ENCODE peak calls at places on chromosomes 6 and 20, in seven cellular contexts. One of them, this sample, is unnamed.

GRCh38 chr6:75130784-75131183 is 75.1 kb downstream of the COL12A1 start:
- DNase-seq in DMS 273 treated with DMSO at 0.1 percent for 48 hours: no peak
- DNase-seq in stimulated activated naive CD8-positive, alpha-beta T cell treated with anti-CD3 and anti-CD28 coated beads, Interleukin-15, Interleukin-2, amounts not matched to agents 100 U/mL and 50 U/mL, for 24 hours: no peak
- DNase-seq in T-cell: no peak
- DNase-seq in RKO: no peak
- DNase-seq in naive thymus-derived CD8-positive, alpha-beta T cell: no peak
- DNase-seq in activated CD4-positive, alpha-beta T cell treated with anti-CD3 and anti-CD28 coated beads for 24 hours: no peak
- DNase-seq in this sample: no peak

GRCh38 chr6:138094260-138094659 is 13.0 kb downstream of the PERP start:
- DNase-seq in DMS 273 treated with DMSO at 0.1 percent for 48 hours: no peak
- DNase-seq in stimulated activated naive CD8-positive, alpha-beta T cell treated with anti-CD3 and anti-CD28 coated beads, Interleukin-15, Interleukin-2, amounts not matched to agents 100 U/mL and 50 U/mL, for 24 hours: no peak
- DNase-seq in T-cell: no peak
- DNase-seq in RKO: no peak
- DNase-seq in naive thymus-derived CD8-positive, alpha-beta T cell: no peak
- DNase-seq in activated CD4-positive, alpha-beta T cell treated with anti-CD3 and anti-CD28 coated beads for 24 hours: no peak
- DNase-seq in this sample: no peak

GRCh38 chr20:48599106-48599747 is 228.6 kb downstream of the PREX1 start:
- DNase-seq in DMS 273 treated with DMSO at 0.1 percent for 48 hours: no peak
- DNase-seq in stimulated activated naive CD8-positive, alpha-beta T cell treated with anti-CD3 and anti-CD28 coated beads, Interleukin-15, Interleukin-2, amounts not matched to agents 100 U/mL and 50 U/mL, for 24 hours: no peak
- DNase-seq in T-cell: no peak
- DNase-seq in RKO: no peak
- DNase-seq in naive thymus-derived CD8-positive, alpha-beta T cell: no peak
- DNase-seq in activated CD4-positive, alpha-beta T cell treated with anti-CD3 and anti-CD28 coated beads for 24 hours: no peak
- DNase-seq in this sample: no peak

GRCh38 chr20:5191829-5192569 is 65.2 kb downstream of the CDS2 start:
- DNase-seq in DMS 273 treated with DMSO at 0.1 percent for 48 hours: peak
- DNase-seq in stimulated activated naive CD8-positive, alpha-beta T cell treated with anti-CD3 and anti-CD28 coated beads, Interleukin-15, Interleukin-2, amounts not matched to agents 100 U/mL and 50 U/mL, for 24 hours: no peak
- DNase-seq in T-cell: peak
- DNase-seq in RKO: peak
- DNase-seq in naive thymus-derived CD8-positive, alpha-beta T cell: peak
- DNase-seq in activated CD4-positive, alpha-beta T cell treated with anti-CD3 and anti-CD28 coated beads for 24 hours: peak
- DNase-seq in this sample: no peak

GRCh38 chr6:126983779-126984178 is 134.7 kb upstream of the RSPO3 start:
- DNase-seq in DMS 273 treated with DMSO at 0.1 percent for 48 hours: no peak
- DNase-seq in stimulated activated naive CD8-positive, alpha-beta T cell treated with anti-CD3 and anti-CD28 coated beads, Interleukin-15, Interleukin-2, amounts not matched to agents 100 U/mL and 50 U/mL, for 24 hours: no peak
- DNase-seq in T-cell: no peak
- DNase-seq in RKO: no peak
- DNase-seq in naive thymus-derived CD8-positive, alpha-beta T cell: no peak
- DNase-seq in activated CD4-positive, alpha-beta T cell treated with anti-CD3 and anti-CD28 coated beads for 24 hours: no peak
- DNase-seq in this sample: no peak

GRCh38 chr6:99178168-99178567 is 171.3 kb downstream of the FAXC start:
- DNase-seq in DMS 273 treated with DMSO at 0.1 percent for 48 hours: no peak
- DNase-seq in stimulated activated naive CD8-positive, alpha-beta T cell treated with anti-CD3 and anti-CD28 coated beads, Interleukin-15, Interleukin-2, amounts not matched to agents 100 U/mL and 50 U/mL, for 24 hours: no peak
- DNase-seq in T-cell: no peak
- DNase-seq in RKO: peak
- DNase-seq in naive thymus-derived CD8-positive, alpha-beta T cell: no peak
- DNase-seq in activated CD4-positive, alpha-beta T cell treated with anti-CD3 and anti-CD28 coated beads for 24 hours: no peak
- DNase-seq in this sample: no peak

GRCh38 chr6:164331026-164331425 is 916.5 kb downstream of the QKI start:
- DNase-seq in DMS 273 treated with DMSO at 0.1 percent for 48 hours: no peak
- DNase-seq in stimulated activated naive CD8-positive, alpha-beta T cell treated with anti-CD3 and anti-CD28 coated beads, Interleukin-15, Interleukin-2, amounts not matched to agents 100 U/mL and 50 U/mL, for 24 hours: no peak
- DNase-seq in T-cell: no peak
- DNase-seq in RKO: no peak
- DNase-seq in naive thymus-derived CD8-positive, alpha-beta T cell: no peak
- DNase-seq in activated CD4-positive, alpha-beta T cell treated with anti-CD3 and anti-CD28 coated beads for 24 hours: no peak
- DNase-seq in this sample: no peak

GRCh38 chr20:61931476-61932198 is 134.0 kb downstream of the TAF4 start:
- DNase-seq in DMS 273 treated with DMSO at 0.1 percent for 48 hours: no peak
- DNase-seq in stimulated activated naive CD8-positive, alpha-beta T cell treated with anti-CD3 and anti-CD28 coated beads, Interleukin-15, Interleukin-2, amounts not matched to agents 100 U/mL and 50 U/mL, for 24 hours: no peak
- DNase-seq in T-cell: no peak
- DNase-seq in RKO: no peak
- DNase-seq in naive thymus-derived CD8-positive, alpha-beta T cell: no peak
- DNase-seq in activated CD4-positive, alpha-beta T cell treated with anti-CD3 and anti-CD28 coated beads for 24 hours: no peak
- DNase-seq in this sample: no peak

GRCh38 chr20:20649945-20650344 is 62.5 kb downstream of the RALGAPA2 start:
- DNase-seq in DMS 273 treated with DMSO at 0.1 percent for 48 hours: no peak
- DNase-seq in stimulated activated naive CD8-positive, alpha-beta T cell treated with anti-CD3 and anti-CD28 coated beads, Interleukin-15, Interleukin-2, amounts not matched to agents 100 U/mL and 50 U/mL, for 24 hours: no peak
- DNase-seq in T-cell: no peak
- DNase-seq in RKO: no peak
- DNase-seq in naive thymus-derived CD8-positive, alpha-beta T cell: no peak
- DNase-seq in activated CD4-positive, alpha-beta T cell treated with anti-CD3 and anti-CD28 coated beads for 24 hours: no peak
- DNase-seq in this sample: no peak

GRCh38 chr6:82494367-82494766 is 130.8 kb downstream of the TPBG start:
- DNase-seq in DMS 273 treated with DMSO at 0.1 percent for 48 hours: no peak
- DNase-seq in stimulated activated naive CD8-positive, alpha-beta T cell treated with anti-CD3 and anti-CD28 coated beads, Interleukin-15, Interleukin-2, amounts not matched to agents 100 U/mL and 50 U/mL, for 24 hours: no peak
- DNase-seq in T-cell: no peak
- DNase-seq in RKO: no peak
- DNase-seq in naive thymus-derived CD8-positive, alpha-beta T cell: no peak
- DNase-seq in activated CD4-positive, alpha-beta T cell treated with anti-CD3 and anti-CD28 coated beads for 24 hours: no peak
- DNase-seq in this sample: no peak

GRCh38 chr6:33658982-33659689 is 38.0 kb downstream of the ITPR3 start:
- DNase-seq in DMS 273 treated with DMSO at 0.1 percent for 48 hours: no peak
- DNase-seq in stimulated activated naive CD8-positive, alpha-beta T cell treated with anti-CD3 and anti-CD28 coated beads, Interleukin-15, Interleukin-2, amounts not matched to agents 100 U/mL and 50 U/mL, for 24 hours: no peak
- DNase-seq in T-cell: no peak
- DNase-seq in RKO: no peak
- DNase-seq in naive thymus-derived CD8-positive, alpha-beta T cell: no peak
- DNase-seq in activated CD4-positive, alpha-beta T cell treated with anti-CD3 and anti-CD28 coated beads for 24 hours: no peak
- DNase-seq in this sample: no peak

GRCh38 chr6:3037578-3038365 is 30.5 kb upstream of the RIPK1 start:
- DNase-seq in DMS 273 treated with DMSO at 0.1 percent for 48 hours: peak
- DNase-seq in stimulated activated naive CD8-positive, alpha-beta T cell treated with anti-CD3 and anti-CD28 coated beads, Interleukin-15, Interleukin-2, amounts not matched to agents 100 U/mL and 50 U/mL, for 24 hours: no peak
- DNase-seq in T-cell: no peak
- DNase-seq in RKO: no peak
- DNase-seq in naive thymus-derived CD8-positive, alpha-beta T cell: no peak
- DNase-seq in activated CD4-positive, alpha-beta T cell treated with anti-CD3 and anti-CD28 coated beads for 24 hours: no peak
- DNase-seq in this sample: no peak

GRCh38 chr6:125004198-125004597 is 42.0 kb downstream of the RNF217 start:
- DNase-seq in DMS 273 treated with DMSO at 0.1 percent for 48 hours: no peak
- DNase-seq in stimulated activated naive CD8-positive, alpha-beta T cell treated with anti-CD3 and anti-CD28 coated beads, Interleukin-15, Interleukin-2, amounts not matched to agents 100 U/mL and 50 U/mL, for 24 hours: no peak
- DNase-seq in T-cell: no peak
- DNase-seq in RKO: no peak
- DNase-seq in naive thymus-derived CD8-positive, alpha-beta T cell: no peak
- DNase-seq in activated CD4-positive, alpha-beta T cell treated with anti-CD3 and anti-CD28 coated beads for 24 hours: no peak
- DNase-seq in this sample: no peak

GRCh38 chr6:107563694-107564093 is 73.8 kb downstream of the SOBP start:
- DNase-seq in DMS 273 treated with DMSO at 0.1 percent for 48 hours: no peak
- DNase-seq in stimulated activated naive CD8-positive, alpha-beta T cell treated with anti-CD3 and anti-CD28 coated beads, Interleukin-15, Interleukin-2, amounts not matched to agents 100 U/mL and 50 U/mL, for 24 hours: no peak
- DNase-seq in T-cell: no peak
- DNase-seq in RKO: no peak
- DNase-seq in naive thymus-derived CD8-positive, alpha-beta T cell: no peak
- DNase-seq in activated CD4-positive, alpha-beta T cell treated with anti-CD3 and anti-CD28 coated beads for 24 hours: no peak
- DNase-seq in this sample: no peak

GRCh38 chr6:4607026-4607704 is 169.0 kb upstream of the CDYL start:
- DNase-seq in DMS 273 treated with DMSO at 0.1 percent for 48 hours: peak
- DNase-seq in stimulated activated naive CD8-positive, alpha-beta T cell treated with anti-CD3 and anti-CD28 coated beads, Interleukin-15, Interleukin-2, amounts not matched to agents 100 U/mL and 50 U/mL, for 24 hours: no peak
- DNase-seq in T-cell: no peak
- DNase-seq in RKO: no peak
- DNase-seq in naive thymus-derived CD8-positive, alpha-beta T cell: no peak
- DNase-seq in activated CD4-positive, alpha-beta T cell treated with anti-CD3 and anti-CD28 coated beads for 24 hours: no peak
- DNase-seq in this sample: no peak

GRCh38 chr6:137894779-137895385 is 27.8 kb downstream of the TNFAIP3 start:
- DNase-seq in DMS 273 treated with DMSO at 0.1 percent for 48 hours: no peak
- DNase-seq in stimulated activated naive CD8-positive, alpha-beta T cell treated with anti-CD3 and anti-CD28 coated beads, Interleukin-15, Interleukin-2, amounts not matched to agents 100 U/mL and 50 U/mL, for 24 hours: no peak
- DNase-seq in T-cell: no peak
- DNase-seq in RKO: peak
- DNase-seq in naive thymus-derived CD8-positive, alpha-beta T cell: no peak
- DNase-seq in activated CD4-positive, alpha-beta T cell treated with anti-CD3 and anti-CD28 coated beads for 24 hours: no peak
- DNase-seq in this sample: no peak

This sample was measured in KG1.